ENCODE peak calls at places on chromosomes 11 and 22, in four cellular contexts. G is CD4-positive, alpha-beta memory T cell; F is heart right ventricle; N is mucosa of descending colon. W is an unnamed sample. For H3K4me1, the result is how much of the 10 kb centered on the place peaks cover.

GRCh38 chr11:33290319-33290718 is 33.1 kb downstream of the HIPK3 start:
- DNase-seq in F (no peak), N (no peak), G (no peak), W (no peak)

GRCh38 chr11:43830928-43831440 is 49.6 kb upstream of the ALKBH3 start:
- DNase-seq in F (no peak), G (no peak), N (no peak), W (no peak)

GRCh38 chr11:81975261-81975900 is 758.3 kb downstream of the FAM181B start:
- DNase-seq in N (no peak), F (no peak), G (no peak), W (no peak)

GRCh38 chr11:5279678-5280077 is 9.9 kb upstream of the HBE1 start:
- DNase-seq in F (no peak), N (no peak), G (no peak), W (no peak)

GRCh38 chr11:84855846-84856245 is 771.3 kb downstream of the DLG2 start:
- DNase-seq in G (no peak), N (no peak), F (no peak), W (no peak)

GRCh38 chr11:92867913-92868619 is 101.4 kb upstream of the MTNR1B start:
- DNase-seq in G (no peak), N (no peak), F (no peak), W (no peak)

GRCh38 chr11:118000850-118001228 is 14.6 kb downstream of the IL10RA start:
- DNase-seq in F (no peak), N (no peak), G (no peak), W (no peak)

GRCh38 chr11:24859801-24860300 is 363.0 kb downstream of the LUZP2 start:
- DNase-seq in N (no peak), F (no peak), G (no peak), W (peak)

GRCh38 chr22:32502346-32502745 is 27.7 kb downstream of the FBXO7 start:
- DNase-seq in N (no peak), F (no peak), G (no peak), W (no peak)

GRCh38 chr11:19972091-19972490 is 188.2 kb downstream of the DBX1 start:
- DNase-seq in N (no peak), G (no peak), F (no peak), W (no peak)

GRCh38 chr11:2818503-2818902 is 67.1 kb downstream of the CDKN1C start:
- DNase-seq in F (no peak), G (no peak), N (no peak), W (no peak)

GRCh38 chr11:106076421-106076922 is 675 bp downstream of the KBTBD3 start:
- DNase-seq in G (no peak), F (no peak), N (peak), W (no peak)

GRCh38 chr11:12961615-12962014 is 47.5 kb upstream of the RASSF10 start:
- DNase-seq in F (no peak), N (no peak), G (no peak), W (no peak)

GRCh38 chr11:37657645-37658044 is 1059.6 kb upstream of the RAG2 start:
- DNase-seq in F (no peak), N (no peak), G (no peak), W (no peak)

GRCh38 chr11:113014262-113014661 is 53.0 kb downstream of the NCAM1 start:
- DNase-seq in G (no peak), F (peak), N (no peak), W (no peak)

GRCh38 chr11:62830904-62831519 is 839 bp downstream of the STX5 start:
- DNase-seq in F (no peak), N (no peak), G (no peak), W (no peak)

GRCh38 chr11:58582437-58582836 is 3.6 kb downstream of the ZFP91 start:
- DNase-seq in F (no peak), G (no peak), N (no peak), W (no peak)

GRCh38 chr11:9624448-9624847 is 39.4 kb upstream of the SWAP70 start:
- DNase-seq in F (no peak), G (no peak), N (no peak), W (no peak)

GRCh38 chr11:122202161-122202950 is 86.3 kb upstream of the BLID start:
- DNase-seq in G (no peak), N (peak), F (no peak), W (no peak)

GRCh38 chr11:116261616-116262015 is 511.2 kb downstream of the BUD13 start:
- DNase-seq in N (no peak), F (peak), G (no peak), W (no peak)

GRCh38 chr11:114159320-114159719 is 99.8 kb downstream of the ZBTB16 start:
- DNase-seq in G (no peak), N (no peak), F (no peak), W (no peak)
- H3K4me1 ChIP-seq in G (half or more), N (half or more), F (half or more), W (under half)

DNA sequence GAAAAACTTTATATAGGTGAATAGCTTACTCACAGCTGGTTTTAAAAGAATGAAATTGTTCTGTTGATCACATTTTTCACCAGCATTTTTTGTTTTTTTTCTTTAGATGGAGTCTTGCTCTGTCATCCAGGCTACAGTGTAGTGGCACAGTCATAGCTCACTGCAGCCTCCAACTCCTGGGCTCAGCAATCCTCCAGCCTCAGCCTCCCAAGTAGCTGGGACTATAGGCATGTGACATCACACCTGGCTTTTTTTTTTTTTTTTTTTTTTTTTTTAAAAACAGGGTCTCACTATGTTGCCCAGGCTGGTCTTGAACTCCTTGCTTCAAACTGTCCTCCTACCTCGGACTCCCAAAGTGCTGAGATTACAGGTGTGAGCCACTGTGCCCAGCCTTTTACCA is 3.6 kb downstream of the PACS1 start:
- DNase-seq in N (no peak), G (no peak), F (no peak), W (no peak)
- H3K4me1 ChIP-seq in N (under half), G (half or more), F (under half), W (under half)

GRCh38 chr11:114159802-114160588 is 100.5 kb downstream of the ZBTB16 start:
- DNase-seq in N (peak), G (peak), F (peak), W (peak)
- H3K4me1 ChIP-seq in N (half or more), G (half or more), F (half or more), W (under half)

GRCh38 chr22:24400037-24400725 is 27.2 kb upstream of the ADORA2A start:
- DNase-seq in N (no peak), F (no peak), G (no peak), W (no peak)

GRCh38 chr22:24400726-24401596 is 26.4 kb upstream of the ADORA2A start:
- DNase-seq in N (no peak), G (no peak), F (no peak), W (no peak)

GRCh38 chr22:24402460-24403192 is 24.8 kb upstream of the ADORA2A start:
- DNase-seq in N (peak), G (no peak), F (peak), W (no peak)

GRCh38 chr22:24404561-24405275 is 22.7 kb upstream of the ADORA2A start:
- DNase-seq in G (no peak), N (no peak), F (no peak), W (no peak)

GRCh38 chr22:24401824-24402434 is 25.5 kb upstream of the ADORA2A start:
- DNase-seq in F (no peak), G (no peak), N (no peak), W (no peak)
- H3K4me1 ChIP-seq in F (under half), G (under half), N (under half), W (under half)

GRCh38 chr11:64044730-64045386 is 9.1 kb downstream of the FLRT1 start:
- DNase-seq in N (no peak), F (no peak), G (no peak), W (no peak)

GRCh38 chr11:64045700-64046099 is 10.0 kb downstream of the FLRT1 start:
- DNase-seq in G (no peak), F (no peak), N (no peak), W (no peak)

GRCh38 chr11:64041846-64042245 is 6.1 kb downstream of the FLRT1 start:
- DNase-seq in G (no peak), F (no peak), N (no peak), W (no peak)

GRCh38 chr11:64042301-64042700 is 6.6 kb downstream of the FLRT1 start:
- DNase-seq in G (no peak), F (no peak), N (no peak), W (no peak)

GRCh38 chr11:64043545-64043944 is 7.8 kb downstream of the FLRT1 start:
- DNase-seq in G (no peak), F (no peak), N (no peak), W (no peak)
- H3K4me1 ChIP-seq in G (under half), F (under half), N (under half), W (under half)